ENCODE peak calls at places on chromosomes 3 and 15, in eight cellular contexts. G, H, O, K, N, W, X and B are unnamed samples.

GRCh38 chr3:127088511-127089430 is 104.2 kb upstream of the PRR23E start:
- DNase-seq in K (no peak), G (no peak), W (no peak), X (no peak), N (no peak), H (no peak), O (peak), B (no peak)

GRCh38 chr15:65603134-65603533 is 7.8 kb downstream of the INTS14 start:
- DNase-seq in W (no peak), G (no peak), X (no peak), O (no peak), K (no peak), N (no peak), H (no peak), B (no peak)

GRCh38 chr3:159536876-159537275 is 451.8 kb upstream of the IL12A start:
- DNase-seq in X (no peak), N (no peak), O (no peak), W (no peak), H (no peak), G (no peak), K (no peak), B (no peak)

GRCh38 chr15:56523521-56523920 is 58.6 kb upstream of the MNS1 start:
- DNase-seq in W (no peak), G (no peak), X (no peak), O (no peak), H (no peak), N (no peak), K (no peak), B (no peak)

GRCh38 chr3:77329161-77329560 is 289.3 kb downstream of the ROBO2 start:
- DNase-seq in X (no peak), H (no peak), K (no peak), O (no peak), N (no peak), W (no peak), G (no peak), B (no peak)

GRCh38 chr3:134978658-134979057 is 183.6 kb downstream of the EPHB1 start:
- DNase-seq in G (no peak), X (no peak), K (no peak), O (no peak), W (no peak), N (no peak), H (no peak), B (no peak)

GRCh38 chr3:195257454-195258448 is 13.2 kb downstream of the XXYLT1 start:
- DNase-seq in W (no peak), X (no peak), K (no peak), N (no peak), H (no peak), G (no peak), O (no peak), B (no peak)

GRCh38 chr15:74403981-74404563 is 29.7 kb downstream of the SEMA7A start:
- DNase-seq in G (no peak), N (no peak), H (no peak), W (no peak), K (no peak), O (no peak), X (no peak), B (no peak)

GRCh38 chr3:129276385-129276784 is 2.3 kb upstream of the HMCES start:
- DNase-seq in K (no peak), H (no peak), O (no peak), W (no peak), N (no peak), X (no peak), G (no peak), B (no peak)

GRCh38 chr3:25033407-25034029 is 394.5 kb upstream of the RARB start:
- DNase-seq in O (peak), H (no peak), G (peak), X (peak), N (no peak), W (peak), K (no peak), B (peak)

GRCh38 chr3:28207000-28207733 is 34.3 kb upstream of the CMC1 start:
- DNase-seq in N (no peak), K (no peak), H (no peak), W (no peak), X (no peak), O (no peak), G (no peak), B (no peak)

GRCh38 chr3:45939341-45939771 is 3.9 kb upstream of the CXCR6 start:
- DNase-seq in X (no peak), W (no peak), K (no peak), H (no peak), G (no peak), N (no peak), O (no peak), B (no peak)